ENCODE peak calls at places on chromosomes 4 and X, in eight cellular contexts. K is breast epithelium, Q is A549, T is uterus, L is body of pancreas, E is lower leg skin, Z is adrenal gland, P is H54. A is an unnamed sample.

GRCh38 chr4:180999217-180999616 is 1244.0 kb upstream of the TENM3 start:
- DNase-seq in K (no peak), Q (no peak), T (no peak), L (no peak), E (no peak), Z (no peak), P (no peak), A (no peak)

GRCh38 chrX:103398321-103398937 is 22.1 kb downstream of the BEX3 start:
- DNase-seq in K (no peak), Q (peak), T (no peak), L (no peak), E (no peak), Z (peak), P (peak), A (no peak)

GRCh38 chrX:77299549-77299948 is 147.6 kb upstream of the FGF16 start:
- DNase-seq in K (no peak), Q (no peak), T (no peak), L (no peak), E (no peak), Z (no peak), P (no peak), A (no peak)

GRCh38 chrX:40495659-40496058 is 85.1 kb upstream of the ATP6AP2 start:
- DNase-seq in K (no peak), Q (no peak), T (no peak), L (no peak), E (no peak), Z (no peak), P (no peak), A (no peak)

GRCh38 chrX:106599411-106599810 is 12.4 kb upstream of the RADX start:
- DNase-seq in K (no peak), Q (no peak), T (no peak), L (no peak), E (no peak), Z (no peak), P (no peak), A (no peak)

GRCh38 chrX:19991350-19991718 is 473 bp upstream of the BCLAF3 start:
- DNase-seq in K (no peak), Q (no peak), T (no peak), L (no peak), E (no peak), Z (no peak), P (no peak), A (no peak)

GRCh38 chrX:118350715-118351114 is 4.8 kb downstream of the WDR44 start:
- DNase-seq in K (no peak), Q (no peak), T (no peak), L (no peak), E (no peak), Z (no peak), P (no peak), A (no peak)

GRCh38 chr4:110735691-110736090 is 112.8 kb upstream of the PITX2 start:
- DNase-seq in K (no peak), Q (no peak), T (no peak), L (no peak), E (no peak), Z (peak), P (no peak), A (no peak)

GRCh38 chr4:2742081-2742822 is 13.9 kb downstream of the TNIP2 start:
- DNase-seq in K (no peak), Q (no peak), T (no peak), L (no peak), E (no peak), Z (no peak), P (no peak), A (peak)

GRCh38 chr4:2744576-2745270 is 11.4 kb downstream of the TNIP2 start:
- DNase-seq in K (no peak), Q (no peak), T (no peak), L (no peak), E (no peak), Z (no peak), P (no peak), A (no peak)

GRCh38 chr4:2741626-2742025 is 14.5 kb downstream of the TNIP2 start:
- DNase-seq in K (no peak), Q (no peak), T (no peak), L (no peak), E (no peak), Z (no peak), P (no peak), A (peak)

GRCh38 chr4:2743518-2744445 is 12.4 kb downstream of the TNIP2 start:
- DNase-seq in K (no peak), Q (no peak), T (no peak), L (no peak), E (no peak), Z (no peak), P (no peak), A (no peak)

DNA sequence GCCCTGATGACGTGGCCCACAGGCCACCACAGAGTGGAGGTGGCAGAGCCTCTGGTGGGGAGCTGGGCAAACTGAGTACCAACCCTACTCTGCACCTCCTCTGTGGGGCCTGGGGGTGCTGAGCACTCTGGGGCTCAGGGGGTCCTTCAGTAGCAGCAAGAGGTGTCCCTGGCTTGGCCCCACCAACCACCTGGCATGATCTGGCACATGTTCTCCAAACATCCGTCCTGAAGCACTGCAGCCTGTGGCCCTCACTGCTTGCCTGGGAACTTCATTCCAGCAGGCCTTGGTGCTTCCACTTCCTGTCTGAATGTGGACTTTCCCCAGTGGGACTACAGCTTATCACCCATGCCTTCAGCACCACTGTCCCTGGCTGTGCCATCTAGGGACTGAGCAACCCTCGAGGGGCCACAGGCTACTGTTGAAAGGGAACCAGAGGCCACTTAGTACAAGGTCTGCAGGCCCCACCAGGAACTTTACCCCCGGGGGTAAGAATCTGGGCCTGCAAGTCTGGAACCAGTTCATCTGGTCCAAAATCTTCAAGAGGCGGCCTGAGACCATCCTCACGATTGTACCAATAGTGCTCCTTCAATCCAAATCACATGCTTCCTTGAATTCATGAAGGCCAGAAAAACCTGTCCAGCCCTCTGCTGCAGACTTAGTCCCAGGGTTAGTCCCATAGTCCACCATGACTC is 13.2 kb downstream of the TNIP2 start:
- DNase-seq in K (no peak), Q (no peak), T (no peak), L (no peak), E (no peak), Z (no peak), P (no peak), A (no peak)
- TF ChIP-seq POLR2A in K (no peak), Q (no peak), T (no peak), L (no peak), E (no peak), Z (no peak), P (no peak), A (no peak)

GRCh38 chr4:35511851-35512250 is 732.5 kb downstream of the ARAP2 start:
- DNase-seq in K (no peak), Q (no peak), T (no peak), L (no peak), E (no peak), Z (no peak), P (no peak), A (no peak)
- TF ChIP-seq POLR2A in K (no peak), Q (no peak), T (no peak), L (no peak), E (no peak), Z (no peak), P (no peak), A (no peak)

GRCh38 chr4:88803600-88804096 is 106.0 kb upstream of the NAP1L5 start:
- DNase-seq in K (peak), Q (peak), T (no peak), L (peak), E (no peak), Z (peak), P (peak), A (no peak)

GRCh38 chr4:88802585-88803285 is 105.1 kb upstream of the NAP1L5 start:
- DNase-seq in K (no peak), Q (no peak), T (no peak), L (no peak), E (no peak), Z (no peak), P (no peak), A (no peak)

GRCh38 chr4:88799900-88800299 is 102.3 kb upstream of the NAP1L5 start:
- DNase-seq in K (no peak), Q (no peak), T (no peak), L (no peak), E (no peak), Z (no peak), P (no peak), A (no peak)

GRCh38 chr4:88804234-88804633 is 106.6 kb upstream of the NAP1L5 start:
- DNase-seq in K (no peak), Q (no peak), T (no peak), L (no peak), E (no peak), Z (no peak), P (no peak), A (no peak)

DNA sequence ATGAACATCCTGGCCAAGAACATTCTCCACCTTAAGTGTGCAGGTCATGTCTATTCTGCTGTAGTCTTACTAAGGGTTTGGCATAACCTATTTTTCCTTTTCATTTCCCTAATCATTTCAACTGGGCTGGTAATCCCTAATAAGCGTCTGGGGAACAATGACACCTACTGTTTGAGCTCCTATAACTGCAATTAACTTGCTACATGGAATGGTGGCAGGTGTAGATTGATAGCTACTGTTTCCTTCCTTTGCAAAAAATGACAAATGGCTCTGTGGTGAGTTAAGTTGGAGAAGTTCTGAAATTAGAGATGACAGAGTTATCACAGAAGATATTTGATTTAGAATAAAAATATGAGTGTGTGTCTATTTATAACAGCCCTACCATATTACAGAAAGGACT is 104.5 kb upstream of the NAP1L5 start:
- DNase-seq in K (no peak), Q (no peak), T (no peak), L (no peak), E (no peak), Z (no peak), P (no peak), A (no peak)
- TF ChIP-seq POLR2A in K (no peak), Q (no peak), T (no peak), L (no peak), E (no peak), Z (no peak), P (no peak), A (no peak)

GRCh38 chr4:94641702-94642560 is 115.8 kb upstream of the BMPR1B start:
- DNase-seq in K (no peak), Q (peak), T (no peak), L (no peak), E (no peak), Z (no peak), P (peak), A (no peak)

GRCh38 chr4:94639298-94639697 is 118.5 kb upstream of the BMPR1B start:
- DNase-seq in K (no peak), Q (no peak), T (no peak), L (no peak), E (no peak), Z (no peak), P (no peak), A (no peak)

GRCh38 chr4:94636004-94636403 is 121.8 kb upstream of the BMPR1B start:
- DNase-seq in K (no peak), Q (no peak), T (no peak), L (no peak), E (no peak), Z (no peak), P (no peak), A (no peak)

GRCh38 chr4:94642561-94642866 is 115.2 kb upstream of the BMPR1B start:
- DNase-seq in K (no peak), Q (no peak), T (no peak), L (no peak), E (no peak), Z (no peak), P (no peak), A (no peak)

DNA sequence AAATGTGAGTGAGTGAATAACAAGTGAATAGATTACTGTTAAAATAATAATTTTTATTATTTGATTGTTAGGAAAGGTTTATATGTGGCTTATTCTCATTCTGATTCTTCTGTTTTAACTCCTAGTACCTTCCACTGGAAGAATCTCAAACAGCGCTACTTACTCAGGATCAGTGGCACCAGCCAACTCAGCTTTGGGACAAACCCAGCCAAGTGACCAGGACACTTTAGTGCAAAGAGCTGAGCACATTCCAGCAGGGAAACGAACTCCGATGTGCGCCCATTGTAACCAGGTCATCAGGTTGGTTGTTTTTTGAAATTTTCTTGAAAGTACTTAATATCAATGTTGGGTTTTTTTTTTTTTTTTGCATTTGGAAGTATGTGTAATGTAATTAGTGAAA is 117.6 kb upstream of the BMPR1B start:
- DNase-seq in K (no peak), Q (no peak), T (no peak), L (no peak), E (no peak), Z (no peak), P (no peak), A (no peak)
- TF ChIP-seq POLR2A in K (no peak), Q (no peak), T (no peak), L (no peak), E (no peak), Z (no peak), P (no peak), A (no peak)

A was measured in ovary.